ENCODE peak calls at places on chromosome 21, in six cellular contexts. M, D, H, P, A and W are unnamed samples.

GRCh38 chr21:16502273-16502672 is 772.5 kb downstream of the USP25 start:
- DNase-seq in P (no peak), H (no peak), M (no peak), D (no peak), A (no peak), W (no peak)

GRCh38 chr21:45699966-45700365 is 56.4 kb downstream of the PCBP3 start:
- DNase-seq in A (no peak), H (no peak), D (no peak), P (no peak), M (no peak), W (no peak)

GRCh38 chr21:44869860-44870747 is 3.4 kb downstream of the PTTG1IP start:
- DNase-seq in M (peak), A (peak), D (no peak), P (peak), H (peak), W (no peak)

GRCh38 chr21:41326414-41327080 is 9.9 kb downstream of the FAM3B start:
- DNase-seq in P (no peak), A (peak), D (no peak), H (no peak), M (no peak), W (no peak)

GRCh38 chr21:29257701-29258100 is 41.0 kb upstream of the BACH1 start:
- DNase-seq in H (no peak), M (no peak), D (no peak), P (no peak), A (peak), W (no peak)

GRCh38 chr21:42366292-42367010 is at the start of gene TFF1:
- DNase-seq in H (peak), M (peak), D (no peak), P (peak), A (peak), W (no peak)

GRCh38 chr21:24395320-24395933 is 1211.9 kb downstream of the MRPL39 start:
- DNase-seq in H (no peak), D (no peak), M (no peak), P (no peak), A (no peak), W (no peak)

GRCh38 chr21:29538115-29538514 is 239.4 kb downstream of the BACH1 start:
- DNase-seq in A (no peak), D (no peak), H (no peak), M (no peak), P (no peak), W (no peak)

DNA sequence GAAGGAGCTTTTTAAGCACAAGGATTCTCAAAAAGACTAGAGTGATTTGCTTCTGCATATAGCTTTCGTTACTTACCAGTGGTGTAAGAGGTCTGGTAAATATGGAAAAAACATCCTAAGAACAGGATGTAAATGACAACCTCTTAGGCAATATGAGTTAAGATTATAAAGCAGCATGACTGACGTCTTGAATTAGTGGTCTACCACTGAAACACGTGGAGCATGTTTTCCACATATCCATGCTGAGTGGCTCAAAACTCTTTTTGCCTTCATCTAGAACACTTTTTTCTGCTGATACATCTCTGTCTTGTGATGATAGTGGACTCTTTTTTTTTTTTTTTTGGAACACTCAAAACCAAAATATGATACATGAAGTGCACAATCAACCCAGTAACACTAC is 44.6 kb downstream of the RCAN1 start:
- DNase-seq in M (no peak), H (no peak), D (no peak), A (no peak), P (no peak), W (no peak)
- TF ChIP-seq JUN in M (no peak), H (no peak), D (no peak), A (no peak), P (no peak), W (no peak)

GRCh38 chr21:25907573-25908275 is 173.0 kb downstream of the GABPA start:
- DNase-seq in M (no peak), A (no peak), D (no peak), H (peak), P (no peak), W (no peak)
- TF ChIP-seq JUN in M (no peak), A (no peak), D (no peak), H (no peak), P (no peak), W (no peak)

DNA sequence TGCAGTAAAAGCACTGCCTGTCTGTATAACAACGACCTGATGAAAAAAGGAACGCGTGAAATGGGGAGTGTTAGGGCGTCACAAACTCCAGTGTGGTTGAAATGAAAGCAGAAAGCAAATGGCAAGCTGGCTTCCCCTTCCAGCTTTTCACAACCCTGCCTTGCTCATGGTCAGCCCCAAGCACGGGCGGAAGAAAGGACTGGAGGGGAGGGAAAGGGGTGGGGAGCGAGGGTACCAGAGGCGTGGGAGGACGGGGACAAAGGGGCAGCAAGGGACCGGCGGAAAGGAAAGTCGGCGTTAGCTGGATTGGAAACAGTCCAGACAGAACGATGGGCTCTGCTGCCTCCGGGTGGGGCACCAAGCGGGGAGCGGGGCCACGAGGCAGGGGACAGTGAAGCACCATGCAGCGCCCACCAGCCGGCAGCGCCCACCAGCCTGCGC is 9.6 kb downstream of the VPS26C start:
- DNase-seq in A (peak), P (no peak), M (peak), H (peak), D (no peak), W (no peak)
- TF ChIP-seq JUN in A (no peak), P (no peak), M (no peak), H (no peak), D (no peak), W (no peak)

GRCh38 chr21:22154579-22155274 is 1156.5 kb downstream of the NCAM2 start:
- DNase-seq in H (no peak), M (no peak), A (no peak), P (no peak), D (no peak), W (no peak)
- TF ChIP-seq JUN in H (no peak), M (no peak), A (no peak), P (no peak), D (no peak), W (no peak)